ENCODE peak calls at places on chromosome 17, in six cellular contexts. One of them, this sample, is unnamed.
A peak's percentile ranks its signal among the peaks of the same experiment; 100 is the strongest.

GRCh38 chr17:10557422-10557821 is 8.0 kb upstream of the MYH2 start:
- DNase-seq in ovary: no peak
- DNase-seq in epithelial cell of proximal tubule: no peak
- DNase-seq in NCI-H2107: no peak
- DNase-seq in stimulated activated CD4-positive, alpha-beta T cell treated with anti-CD3 and anti-CD28 coated beads, TNF-alpha, amount 100 ng/mL, for 48 hours: no peak
- DNase-seq in T-helper 2 cell: no peak
- DNase-seq in this sample: no peak

GRCh38 chr17:76506408-76507328 is 5.4 kb upstream of the RHBDF2 start:
- DNase-seq in ovary: peak; percentile 92
- DNase-seq in epithelial cell of proximal tubule: no peak
- DNase-seq in NCI-H2107: peak; percentile 36
- DNase-seq in stimulated activated CD4-positive, alpha-beta T cell treated with anti-CD3 and anti-CD28 coated beads, TNF-alpha, amount 100 ng/mL, for 48 hours: peak; percentile 75
- DNase-seq in T-helper 2 cell: peak; percentile 77
- DNase-seq in this sample: peak; percentile 20

GRCh38 chr17:55577687-55578086 is 66.4 kb upstream of the SMIM36 start:
- DNase-seq in ovary: peak; percentile 58
- DNase-seq in epithelial cell of proximal tubule: peak; percentile 16
- DNase-seq in NCI-H2107: no peak
- DNase-seq in stimulated activated CD4-positive, alpha-beta T cell treated with anti-CD3 and anti-CD28 coated beads, TNF-alpha, amount 100 ng/mL, for 48 hours: peak; percentile 16
- DNase-seq in T-helper 2 cell: no peak
- DNase-seq in this sample: no peak

GRCh38 chr17:42285346-42286050 is 2.8 kb upstream of the STAT5A start:
- DNase-seq in ovary: peak; percentile 13
- DNase-seq in epithelial cell of proximal tubule: no peak
- DNase-seq in NCI-H2107: no peak
- DNase-seq in stimulated activated CD4-positive, alpha-beta T cell treated with anti-CD3 and anti-CD28 coated beads, TNF-alpha, amount 100 ng/mL, for 48 hours: no peak
- DNase-seq in T-helper 2 cell: no peak
- DNase-seq in this sample: no peak

GRCh38 chr17:29764748-29765147 is 142.0 kb upstream of the CORO6 start:
- DNase-seq in ovary: no peak
- DNase-seq in epithelial cell of proximal tubule: no peak
- DNase-seq in NCI-H2107: no peak
- DNase-seq in stimulated activated CD4-positive, alpha-beta T cell treated with anti-CD3 and anti-CD28 coated beads, TNF-alpha, amount 100 ng/mL, for 48 hours: no peak
- DNase-seq in T-helper 2 cell: no peak
- DNase-seq in this sample: no peak

GRCh38 chr17:68356520-68356919 is 65.2 kb downstream of the ARSG start:
- DNase-seq in ovary: no peak
- DNase-seq in epithelial cell of proximal tubule: no peak
- DNase-seq in NCI-H2107: no peak
- DNase-seq in stimulated activated CD4-positive, alpha-beta T cell treated with anti-CD3 and anti-CD28 coated beads, TNF-alpha, amount 100 ng/mL, for 48 hours: peak; percentile 41
- DNase-seq in T-helper 2 cell: peak; percentile 99
- DNase-seq in this sample: no peak

GRCh38 chr17:75155191-75155601 is 884 bp upstream of the JPT1 start:
- DNase-seq in ovary: peak; percentile 8
- DNase-seq in epithelial cell of proximal tubule: peak; percentile 45
- DNase-seq in NCI-H2107: no peak
- DNase-seq in stimulated activated CD4-positive, alpha-beta T cell treated with anti-CD3 and anti-CD28 coated beads, TNF-alpha, amount 100 ng/mL, for 48 hours: no peak
- DNase-seq in T-helper 2 cell: no peak
- DNase-seq in this sample: no peak

GRCh38 chr17:54261465-54261864 is 438.7 kb downstream of the KIF2B start:
- DNase-seq in ovary: no peak
- DNase-seq in epithelial cell of proximal tubule: no peak
- DNase-seq in NCI-H2107: no peak
- DNase-seq in stimulated activated CD4-positive, alpha-beta T cell treated with anti-CD3 and anti-CD28 coated beads, TNF-alpha, amount 100 ng/mL, for 48 hours: no peak
- DNase-seq in T-helper 2 cell: no peak
- DNase-seq in this sample: no peak

GRCh38 chr17:2058521-2059124 is 3.7 kb downstream of the HIC1 start:
- DNase-seq in ovary: peak; percentile 86
- DNase-seq in epithelial cell of proximal tubule: no peak
- DNase-seq in NCI-H2107: no peak
- DNase-seq in stimulated activated CD4-positive, alpha-beta T cell treated with anti-CD3 and anti-CD28 coated beads, TNF-alpha, amount 100 ng/mL, for 48 hours: peak; percentile 71
- DNase-seq in T-helper 2 cell: peak; percentile 58
- DNase-seq in this sample: no peak

GRCh38 chr17:51305182-51305581 is 44.8 kb downstream of the UTP18 start:
- DNase-seq in ovary: no peak
- DNase-seq in epithelial cell of proximal tubule: no peak
- DNase-seq in NCI-H2107: no peak
- DNase-seq in stimulated activated CD4-positive, alpha-beta T cell treated with anti-CD3 and anti-CD28 coated beads, TNF-alpha, amount 100 ng/mL, for 48 hours: no peak
- DNase-seq in T-helper 2 cell: no peak
- DNase-seq in this sample: no peak

GRCh38 chr17:34579979-34580684 is 750 bp downstream of the TMEM132E start:
- DNase-seq in ovary: peak; percentile 39
- DNase-seq in epithelial cell of proximal tubule: no peak
- DNase-seq in NCI-H2107: no peak
- DNase-seq in stimulated activated CD4-positive, alpha-beta T cell treated with anti-CD3 and anti-CD28 coated beads, TNF-alpha, amount 100 ng/mL, for 48 hours: no peak
- DNase-seq in T-helper 2 cell: no peak
- DNase-seq in this sample: no peak

GRCh38 chr17:45307290-45308015 is 9.4 kb downstream of the MAP3K14 start:
- DNase-seq in ovary: peak; percentile 43
- DNase-seq in epithelial cell of proximal tubule: peak; percentile 74
- DNase-seq in NCI-H2107: no peak
- DNase-seq in stimulated activated CD4-positive, alpha-beta T cell treated with anti-CD3 and anti-CD28 coated beads, TNF-alpha, amount 100 ng/mL, for 48 hours: no peak
- DNase-seq in T-helper 2 cell: peak; percentile 90
- DNase-seq in this sample: peak; percentile 53

GRCh38 chr17:5391678-5392077 is 27.8 kb downstream of the NUP88 start:
- DNase-seq in ovary: no peak
- DNase-seq in epithelial cell of proximal tubule: no peak
- DNase-seq in NCI-H2107: no peak
- DNase-seq in stimulated activated CD4-positive, alpha-beta T cell treated with anti-CD3 and anti-CD28 coated beads, TNF-alpha, amount 100 ng/mL, for 48 hours: no peak
- DNase-seq in T-helper 2 cell: no peak
- DNase-seq in this sample: no peak

GRCh38 chr17:15981646-15982580 is 17.6 kb downstream of the ZSWIM7 start:
- DNase-seq in ovary: no peak
- DNase-seq in epithelial cell of proximal tubule: no peak
- DNase-seq in NCI-H2107: no peak
- DNase-seq in stimulated activated CD4-positive, alpha-beta T cell treated with anti-CD3 and anti-CD28 coated beads, TNF-alpha, amount 100 ng/mL, for 48 hours: no peak
- DNase-seq in T-helper 2 cell: no peak
- DNase-seq in this sample: no peak

GRCh38 chr17:50151041-50151936 is 812 bp upstream of the PPP1R9B start:
- DNase-seq in ovary: peak; percentile 88
- DNase-seq in epithelial cell of proximal tubule: no peak
- DNase-seq in NCI-H2107: peak; percentile 72
- DNase-seq in stimulated activated CD4-positive, alpha-beta T cell treated with anti-CD3 and anti-CD28 coated beads, TNF-alpha, amount 100 ng/mL, for 48 hours: peak; percentile 88
- DNase-seq in T-helper 2 cell: peak; percentile 94
- DNase-seq in this sample: peak; percentile 82

GRCh38 chr17:61285483-61286320 is 113.9 kb upstream of the TBX2 start:
- DNase-seq in ovary: no peak
- DNase-seq in epithelial cell of proximal tubule: no peak
- DNase-seq in NCI-H2107: no peak
- DNase-seq in stimulated activated CD4-positive, alpha-beta T cell treated with anti-CD3 and anti-CD28 coated beads, TNF-alpha, amount 100 ng/mL, for 48 hours: peak; percentile 8
- DNase-seq in T-helper 2 cell: no peak
- DNase-seq in this sample: no peak

GRCh38 chr17:41334385-41334784 is 16.2 kb downstream of the KRT33A start:
- DNase-seq in ovary: no peak
- DNase-seq in epithelial cell of proximal tubule: no peak
- DNase-seq in NCI-H2107: no peak
- DNase-seq in stimulated activated CD4-positive, alpha-beta T cell treated with anti-CD3 and anti-CD28 coated beads, TNF-alpha, amount 100 ng/mL, for 48 hours: no peak
- DNase-seq in T-helper 2 cell: no peak
- DNase-seq in this sample: no peak

This sample was measured in amniotic stem cell.